ENCODE peak calls at places on chromosomes 12 and 14, in five cellular contexts. One of them, this sample, is unnamed.

GRCh38 chr12:48717252-48717695 is 767 bp upstream of the CCNT1 start:
- DNase-seq in HEK293T: no peak
- DNase-seq in HAP-1: no peak
- DNase-seq in neural crest cell: no peak
- DNase-seq in iPS DF 6.9: no peak
- DNase-seq in this sample: no peak

GRCh38 chr12:120119395-120119973 is 2.9 kb upstream of the RAB35 start:
- DNase-seq in HEK293T: no peak
- DNase-seq in HAP-1: no peak
- DNase-seq in neural crest cell: no peak
- DNase-seq in iPS DF 6.9: no peak
- DNase-seq in this sample: no peak

GRCh38 chr14:101601603-101602465 is 40.5 kb downstream of the DIO3 start:
- DNase-seq in HEK293T: no peak
- DNase-seq in HAP-1: no peak
- DNase-seq in neural crest cell: no peak
- DNase-seq in iPS DF 6.9: no peak
- DNase-seq in this sample: no peak

GRCh38 chr14:73591690-73592448 is at the start of gene ACOT4:
- DNase-seq in HEK293T: no peak
- DNase-seq in HAP-1: no peak
- DNase-seq in neural crest cell: peak; percentile 32
- DNase-seq in iPS DF 6.9: no peak
- DNase-seq in this sample: peak; percentile 63

GRCh38 chr14:60893916-60894315 is 87.0 kb downstream of the TRMT5 start:
- DNase-seq in HEK293T: no peak
- DNase-seq in HAP-1: no peak
- DNase-seq in neural crest cell: no peak
- DNase-seq in iPS DF 6.9: no peak
- DNase-seq in this sample: no peak

GRCh38 chr14:105161964-105162363 is 6.6 kb downstream of the JAG2 start:
- DNase-seq in HEK293T: no peak
- DNase-seq in HAP-1: no peak
- DNase-seq in neural crest cell: no peak
- DNase-seq in iPS DF 6.9: no peak
- DNase-seq in this sample: no peak

GRCh38 chr12:52768479-52769200 is 8.5 kb downstream of the KRT76 start:
- DNase-seq in HEK293T: no peak
- DNase-seq in HAP-1: no peak
- DNase-seq in neural crest cell: no peak
- DNase-seq in iPS DF 6.9: no peak
- DNase-seq in this sample: no peak

GRCh38 chr12:114193474-114193873 is 212.5 kb downstream of the TBX5 start:
- DNase-seq in HEK293T: no peak
- DNase-seq in HAP-1: no peak
- DNase-seq in neural crest cell: no peak
- DNase-seq in iPS DF 6.9: no peak
- DNase-seq in this sample: no peak

GRCh38 chr14:34874386-34875030 is 652 bp downstream of the BAZ1A start:
- DNase-seq in HEK293T: peak; percentile 58
- DNase-seq in HAP-1: peak; percentile 61
- DNase-seq in neural crest cell: peak; percentile 50
- DNase-seq in iPS DF 6.9: no peak
- DNase-seq in this sample: peak; percentile 66

GRCh38 chr14:22380511-22381455 is 208.2 kb downstream of the DAD1 start:
- DNase-seq in HEK293T: no peak
- DNase-seq in HAP-1: no peak
- DNase-seq in neural crest cell: no peak
- DNase-seq in iPS DF 6.9: no peak
- DNase-seq in this sample: no peak

GRCh38 chr14:23483216-23483854 is 13.8 kb downstream of the NGDN start:
- DNase-seq in HEK293T: peak; percentile 77
- DNase-seq in HAP-1: peak; percentile 62
- DNase-seq in neural crest cell: peak; percentile 12
- DNase-seq in iPS DF 6.9: no peak
- DNase-seq in this sample: no peak

GRCh38 chr12:3743803-3744202 is 9.1 kb downstream of the CRACR2A start:
- DNase-seq in HEK293T: no peak
- DNase-seq in HAP-1: no peak
- DNase-seq in neural crest cell: no peak
- DNase-seq in iPS DF 6.9: no peak
- DNase-seq in this sample: no peak

GRCh38 chr12:40012709-40013108 is 93.2 kb downstream of the SLC2A13 start:
- DNase-seq in HEK293T: no peak
- DNase-seq in HAP-1: no peak
- DNase-seq in neural crest cell: no peak
- DNase-seq in iPS DF 6.9: no peak
- DNase-seq in this sample: no peak

GRCh38 chr12:62808166-62808879 is 126.6 kb downstream of the PPM1H start:
- DNase-seq in HEK293T: no peak
- DNase-seq in HAP-1: no peak
- DNase-seq in neural crest cell: no peak
- DNase-seq in iPS DF 6.9: no peak
- DNase-seq in this sample: no peak

GRCh38 chr12:14961466-14962155 is at the start of gene ARHGDIB:
- DNase-seq in HEK293T: no peak
- DNase-seq in HAP-1: no peak
- DNase-seq in neural crest cell: no peak
- DNase-seq in iPS DF 6.9: no peak
- DNase-seq in this sample: no peak

GRCh38 chr14:67514203-67514607 is 18.9 kb upstream of the PLEKHH1 start:
- DNase-seq in HEK293T: no peak
- DNase-seq in HAP-1: no peak
- DNase-seq in neural crest cell: no peak
- DNase-seq in iPS DF 6.9: no peak
- DNase-seq in this sample: no peak

GRCh38 chr12:4031703-4032291 is 158.6 kb upstream of the PARP11 start:
- DNase-seq in HEK293T: no peak
- DNase-seq in HAP-1: no peak
- DNase-seq in neural crest cell: no peak
- DNase-seq in iPS DF 6.9: no peak
- DNase-seq in this sample: no peak

GRCh38 chr12:64400041-64400440 is 4.2 kb upstream of the XPOT start:
- DNase-seq in HEK293T: no peak
- DNase-seq in HAP-1: peak; percentile 70
- DNase-seq in neural crest cell: no peak
- DNase-seq in iPS DF 6.9: no peak
- DNase-seq in this sample: no peak

GRCh38 chr12:84856156-84856900 is 56.3 kb downstream of the SLC6A15 start:
- DNase-seq in HEK293T: no peak
- DNase-seq in HAP-1: no peak
- DNase-seq in neural crest cell: no peak
- DNase-seq in iPS DF 6.9: no peak
- DNase-seq in this sample: no peak

GRCh38 chr14:31745741-31746140 is 184.5 kb downstream of the NUBPL start:
- DNase-seq in HEK293T: no peak
- DNase-seq in HAP-1: no peak
- DNase-seq in neural crest cell: no peak
- DNase-seq in iPS DF 6.9: peak; percentile 2
- DNase-seq in this sample: no peak

GRCh38 chr12:39392154-39392925 is 50.6 kb downstream of the KIF21A start:
- DNase-seq in HEK293T: no peak
- DNase-seq in HAP-1: peak; percentile 61
- DNase-seq in neural crest cell: no peak
- DNase-seq in iPS DF 6.9: no peak
- DNase-seq in this sample: peak; percentile 42

GRCh38 chr12:89382366-89382765 is 30.1 kb upstream of the DUSP6 start:
- DNase-seq in HEK293T: no peak
- DNase-seq in HAP-1: no peak
- DNase-seq in neural crest cell: no peak
- DNase-seq in iPS DF 6.9: no peak
- DNase-seq in this sample: no peak

GRCh38 chr12:1760566-1761382 is 59.6 kb upstream of the LRTM2 start:
- DNase-seq in HEK293T: no peak
- DNase-seq in HAP-1: no peak
- DNase-seq in neural crest cell: no peak
- DNase-seq in iPS DF 6.9: no peak
- DNase-seq in this sample: no peak

GRCh38 chr12:69388371-69388770 is 28.8 kb downstream of the YEATS4 start:
- DNase-seq in HEK293T: no peak
- DNase-seq in HAP-1: no peak
- DNase-seq in neural crest cell: no peak
- DNase-seq in iPS DF 6.9: no peak
- DNase-seq in this sample: peak; percentile 50

GRCh38 chr12:71349950-71350349 is 89.6 kb upstream of the LGR5 start:
- DNase-seq in HEK293T: no peak
- DNase-seq in HAP-1: no peak
- DNase-seq in neural crest cell: no peak
- DNase-seq in iPS DF 6.9: no peak
- DNase-seq in this sample: no peak

GRCh38 chr14:73476451-73476905 is 14.3 kb upstream of the RIOX1 start:
- DNase-seq in HEK293T: no peak
- DNase-seq in HAP-1: no peak
- DNase-seq in neural crest cell: no peak
- DNase-seq in iPS DF 6.9: no peak
- DNase-seq in this sample: no peak

GRCh38 chr12:65935906-65936528 is 111.7 kb downstream of the HMGA2 start:
- DNase-seq in HEK293T: no peak
- DNase-seq in HAP-1: peak; percentile 57
- DNase-seq in neural crest cell: no peak
- DNase-seq in iPS DF 6.9: no peak
- DNase-seq in this sample: no peak

GRCh38 chr12:3456809-3457208 is 34.2 kb upstream of the PRMT8 start:
- DNase-seq in HEK293T: peak; percentile 17
- DNase-seq in HAP-1: peak; percentile 19
- DNase-seq in neural crest cell: peak; percentile 25
- DNase-seq in iPS DF 6.9: no peak
- DNase-seq in this sample: no peak

This sample was measured in Caco-2.